ENCODE peak calls at places on chromosomes 3 and 15, in seven cellular contexts. R is HCT116, Q is SK-N-SH, T is K562, W is HepG2, Z is GM12878, F is H1. C is an unnamed sample.

GRCh38 chr3:185422677-185423076 is 59.7 kb downstream of the MAP3K13 start:
- DNase-seq in R (no peak), Q (no peak), T (no peak), W (no peak), Z (no peak), F (no peak), C (no peak)

GRCh38 chr3:69094467-69095205 is 9.9 kb downstream of the ARL6IP5 start:
- DNase-seq in R (no peak), Q (no peak), T (no peak), W (no peak), Z (no peak), F (no peak), C (no peak)

GRCh38 chr15:93486407-93487117 is 397.6 kb upstream of the RGMA start:
- DNase-seq in R (no peak), Q (no peak), T (no peak), W (no peak), Z (no peak), F (no peak), C (no peak)

GRCh38 chr15:56052389-56053045 is 59.1 kb upstream of the NEDD4 start:
- DNase-seq in R (peak; percentile 57), Q (peak; percentile 36), T (peak; percentile 31), W (peak; percentile 13), Z (no peak), F (no peak), C (peak; percentile 43)

GRCh38 chr3:145776782-145777408 is 384.1 kb downstream of the PLOD2 start:
- DNase-seq in R (peak; percentile 39), Q (peak; percentile 10), T (peak; percentile 3), W (peak; percentile 47), Z (peak; percentile 16), F (peak; percentile 70), C (peak; percentile 28)

GRCh38 chr3:40432793-40433192 is 24.3 kb upstream of the RPL14 start:
- DNase-seq in R (no peak), Q (peak; percentile 20), T (peak; percentile 50), W (no peak), Z (no peak), F (no peak), C (no peak)

GRCh38 chr3:119170821-119171220 is 2.6 kb upstream of the UPK1B start:
- DNase-seq in R (no peak), Q (no peak), T (no peak), W (no peak), Z (no peak), F (no peak), C (no peak)

GRCh38 chr3:12893872-12894271 is 52.5 kb upstream of the RPL32 start:
- DNase-seq in R (no peak), Q (no peak), T (no peak), W (no peak), Z (no peak), F (no peak), C (no peak)

GRCh38 chr15:62071711-62072308 is 5.0 kb downstream of the C2CD4A start:
- DNase-seq in R (no peak), Q (peak; percentile 52), T (peak; percentile 34), W (peak; percentile 29), Z (no peak), F (no peak), C (no peak)

GRCh38 chr3:65503776-65504175 is 534.9 kb downstream of the MAGI1 start:
- DNase-seq in R (no peak), Q (no peak), T (no peak), W (no peak), Z (no peak), F (no peak), C (no peak)

GRCh38 chr15:80800067-80800466 is 20.9 kb downstream of the CEMIP start:
- DNase-seq in R (no peak), Q (no peak), T (no peak), W (no peak), Z (no peak), F (no peak), C (no peak)

GRCh38 chr3:117399311-117400068 is 689.9 kb downstream of the TUSC7 start:
- DNase-seq in R (no peak), Q (no peak), T (no peak), W (no peak), Z (no peak), F (no peak), C (no peak)

GRCh38 chr3:127019449-127019848 is 36.5 kb downstream of the PLXNA1 start:
- DNase-seq in R (no peak), Q (no peak), T (no peak), W (no peak), Z (no peak), F (no peak), C (no peak)

GRCh38 chr15:98865397-98866339 is 141.9 kb downstream of the PGPEP1L start:
- DNase-seq in R (peak; percentile 38), Q (peak; percentile 84), T (peak; percentile 77), W (peak; percentile 28), Z (no peak), F (no peak), C (no peak)

GRCh38 chr3:50575372-50575771 is 6.0 kb downstream of the HEMK1 start:
- DNase-seq in R (no peak), Q (no peak), T (no peak), W (no peak), Z (no peak), F (no peak), C (no peak)

GRCh38 chr3:140277886-140278285 is 342.9 kb downstream of the CLSTN2 start:
- DNase-seq in R (no peak), Q (no peak), T (no peak), W (no peak), Z (no peak), F (no peak), C (no peak)

GRCh38 chr3:172676208-172676920 is 34.5 kb downstream of the NCEH1 start:
- DNase-seq in R (no peak), Q (no peak), T (no peak), W (no peak), Z (no peak), F (no peak), C (no peak)

GRCh38 chr15:36810656-36811449 is 231.4 kb downstream of the CDIN1 start:
- DNase-seq in R (no peak), Q (no peak), T (peak; percentile 36), W (no peak), Z (no peak), F (no peak), C (peak; percentile 8)

GRCh38 chr3:58025824-58026579 is 17.8 kb downstream of the FLNB start:
- DNase-seq in R (no peak), Q (peak; percentile 49), T (no peak), W (peak; percentile 39), Z (no peak), F (no peak), C (no peak)

GRCh38 chr3:38549957-38550840 is 54.1 kb downstream of the EXOG start:
- DNase-seq in R (no peak), Q (no peak), T (no peak), W (no peak), Z (no peak), F (no peak), C (no peak)

GRCh38 chr3:42906905-42907183 is 902 bp downstream of the ZNF662 start:
- DNase-seq in R (no peak), Q (no peak), T (no peak), W (no peak), Z (no peak), F (no peak), C (no peak)

GRCh38 chr3:170565495-170565894 is 20.4 kb downstream of the SLC7A14 start:
- DNase-seq in R (no peak), Q (no peak), T (no peak), W (no peak), Z (no peak), F (no peak), C (no peak)

GRCh38 chr3:169666501-169667379 is 3.2 kb upstream of the MECOM start:
- DNase-seq in R (no peak), Q (peak; percentile 33), T (no peak), W (no peak), Z (no peak), F (peak; percentile 60), C (no peak)

GRCh38 chr15:68586274-68586961 is 7.6 kb downstream of the CORO2B start:
- DNase-seq in R (peak; percentile 83), Q (no peak), T (no peak), W (peak; percentile 66), Z (no peak), F (no peak), C (peak; percentile 89)

GRCh38 chr3:123344175-123344908 is 104.5 kb downstream of the ADCY5 start:
- DNase-seq in R (no peak), Q (no peak), T (no peak), W (no peak), Z (no peak), F (no peak), C (no peak)

GRCh38 chr3:116077557-116077956 is 367.7 kb downstream of the LSAMP start:
- DNase-seq in R (no peak), Q (no peak), T (peak; percentile 19), W (no peak), Z (no peak), F (no peak), C (no peak)

GRCh38 chr15:90482124-90483011 is 47.4 kb upstream of the CRTC3 start:
- DNase-seq in R (peak; percentile 34), Q (peak; percentile 54), T (peak; percentile 48), W (peak; percentile 80), Z (no peak), F (peak; percentile 55), C (peak; percentile 18)
- TF ChIP-seq SIN3A in R (no peak), Q (no peak), T (no peak), W (no peak), Z (no peak), F (no peak), C (no peak)

GRCh38 chr15:58611731-58612676 is 137.5 kb downstream of the ADAM10 start:
- DNase-seq in R (no peak), Q (no peak), T (peak; percentile 21), W (no peak), Z (no peak), F (no peak), C (no peak)

GRCh38 chr15:58616171-58616570 is 133.3 kb downstream of the ADAM10 start:
- DNase-seq in R (no peak), Q (no peak), T (no peak), W (no peak), Z (no peak), F (no peak), C (no peak)
- H3K9me3 ChIP-seq in R (no peaks in the 10 kb centered on the region), Q (peaks cover 10% of the 10 kb centered on the region), T (peaks cover 10% of the 10 kb centered on the region), W (peaks cover 8% of the 10 kb centered on the region), Z (peaks cover 10% of the 10 kb centered on the region), F (no peaks in the 10 kb centered on the region), C (peaks cover 3% of the 10 kb centered on the region)

DNA sequence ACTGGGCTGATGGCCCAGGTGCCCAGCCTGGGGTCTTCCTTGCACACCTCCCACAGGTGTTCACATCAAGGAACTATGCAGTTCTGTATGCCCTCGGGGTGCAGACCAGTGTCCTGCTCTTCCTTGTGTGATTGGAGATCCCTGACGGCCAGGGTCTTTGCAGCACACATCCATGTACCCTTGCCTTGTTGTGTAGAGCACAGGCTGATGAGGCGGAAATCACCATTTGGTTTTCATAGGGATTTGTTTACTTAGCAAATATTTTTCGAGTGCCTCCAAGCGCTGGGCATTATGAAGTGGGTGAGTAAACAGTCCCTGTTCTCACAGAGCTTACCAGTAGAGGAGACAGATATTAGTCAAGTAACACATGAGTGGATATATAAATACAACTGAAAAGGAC is 209.3 kb upstream of the UMPS start:
- DNase-seq in R (no peak), Q (no peak), T (no peak), W (peak; percentile 79), Z (no peak), F (no peak), C (no peak)
- TF ChIP-seq POLR2AphosphoS5 in R (no peak), Q (no peak), T (no peak), W (no peak), Z (no peak), F (no peak), C (no peak)

DNA sequence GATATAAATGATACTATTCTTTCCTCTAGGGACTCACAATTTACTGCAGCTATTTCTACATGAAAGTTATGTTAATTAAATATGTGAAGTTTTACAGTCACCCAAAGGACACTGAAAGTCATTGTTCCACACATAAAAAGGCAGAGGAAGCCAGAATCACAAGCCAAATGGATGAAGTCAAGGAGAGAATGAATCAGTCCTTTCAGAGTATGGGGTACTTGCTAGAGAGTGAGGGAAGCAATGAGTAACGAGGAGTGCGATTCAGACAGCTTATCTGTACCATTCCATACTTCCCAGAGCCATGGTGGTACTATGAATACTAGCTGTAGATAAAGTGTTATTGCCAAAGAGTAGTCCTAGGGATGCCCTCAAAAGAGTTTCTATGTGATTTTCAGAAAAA is 16.8 kb downstream of the ST3GAL6 start:
- DNase-seq in R (no peak), Q (no peak), T (no peak), W (peak; percentile 41), Z (no peak), F (no peak), C (no peak)
- TF ChIP-seq SIN3A in R (no peak), Q (no peak), T (no peak), W (no peak), Z (no peak), F (no peak), C (no peak)

C was measured in Panc1.